ENCODE peak calls at places on chromosome 17, in four cellular contexts. B is ovary, E is K562, T is suprapubic skin. D is an unnamed sample.

GRCh38 chr17:36858119-36859002 is 78.9 kb upstream of the LHX1 start:
- DNase-seq in B (no peak), E (no peak), T (no peak), D (no peak)

GRCh38 chr17:82917656-82918345 is 78.0 kb upstream of the ZNF750 start:
- DNase-seq in B (no peak), E (peak; percentile 50), T (no peak), D (no peak)

GRCh38 chr17:44906010-44906646 is 6.9 kb upstream of the EFTUD2 start:
- DNase-seq in B (no peak), E (no peak), T (no peak), D (no peak)

GRCh38 chr17:44547625-44548297 is 9.5 kb upstream of the FZD2 start:
- DNase-seq in B (no peak), E (no peak), T (no peak), D (no peak)

GRCh38 chr17:65670667-65671371 is 109.4 kb upstream of the AXIN2 start:
- DNase-seq in B (no peak), E (no peak), T (no peak), D (no peak)

GRCh38 chr17:55177159-55177913 is 87.4 kb upstream of the HLF start:
- DNase-seq in B (no peak), E (no peak), T (no peak), D (no peak)

GRCh38 chr17:51461578-51462004 is 201.2 kb downstream of the UTP18 start:
- DNase-seq in B (peak; percentile 69), E (peak; percentile 79), T (no peak), D (peak; percentile 89)

GRCh38 chr17:66777689-66778225 is 57.2 kb upstream of the CACNG5 start:
- DNase-seq in B (no peak), E (no peak), T (peak; percentile 16), D (no peak)

GRCh38 chr17:14200354-14200753 is 36.3 kb downstream of the CDRT15 start:
- DNase-seq in B (no peak), E (no peak), T (no peak), D (no peak)

GRCh38 chr17:70796757-70797156 is 627.4 kb downstream of the KCNJ2 start:
- DNase-seq in B (no peak), E (no peak), T (no peak), D (no peak)

GRCh38 chr17:79988163-79988971 is 47.3 kb downstream of the TBC1D16 start:
- DNase-seq in B (peak; percentile 87), E (no peak), T (no peak), D (no peak)

GRCh38 chr17:82238562-82239201 is 9.8 kb downstream of the SLC16A3 start:
- DNase-seq in B (peak; percentile 78), E (peak; percentile 72), T (peak; percentile 82), D (no peak)

GRCh38 chr17:8789743-8790142 is 9.4 kb downstream of the MFSD6L start:
- DNase-seq in B (no peak), E (no peak), T (no peak), D (peak; percentile 70)

GRCh38 chr17:11461993-11462548 is 136.2 kb upstream of the DNAH9 start:
- DNase-seq in B (no peak), E (no peak), T (no peak), D (peak; percentile 75)

GRCh38 chr17:9976283-9977009 is 71.4 kb upstream of the RCVRN start:
- DNase-seq in B (no peak), E (no peak), T (peak; percentile 50), D (no peak)

GRCh38 chr17:75668489-75668888 is 1.4 kb downstream of the SAP30BP start:
- DNase-seq in B (no peak), E (no peak), T (no peak), D (no peak)

GRCh38 chr17:75670868-75671267 is 3.7 kb downstream of the SAP30BP start:
- DNase-seq in B (no peak), E (no peak), T (no peak), D (no peak)

GRCh38 chr17:75665981-75666380 is 973 bp downstream of the RECQL5 start:
- DNase-seq in B (no peak), E (no peak), T (no peak), D (no peak)

GRCh38 chr17:75666959-75667790 is at the start of the genes RECQL5 and SAP30BP:
- DNase-seq in B (peak; percentile 98), E (peak; percentile 95), T (peak; percentile 99), D (peak; percentile 100)

GRCh38 chr17:75667825-75668224 is 687 bp downstream of the SAP30BP start:
- DNase-seq in B (no peak), E (no peak), T (no peak), D (no peak)
- H3K4me1 ChIP-seq in B (peaks cover 7% of the 10 kb centered on the region), E (peaks cover 3% of the 10 kb centered on the region), T (peaks cover 23% of the 10 kb centered on the region), D (peaks cover 21% of the 10 kb centered on the region)

GRCh38 chr17:1714980-1715802 is 5.0 kb upstream of the TLCD2 start:
- DNase-seq in B (peak; percentile 90), E (peak; percentile 61), T (peak; percentile 96), D (peak; percentile 97)
- TF ChIP-seq EP300 in B (no peak), E (no peak), T (no peak), D (no peak)

DNA sequence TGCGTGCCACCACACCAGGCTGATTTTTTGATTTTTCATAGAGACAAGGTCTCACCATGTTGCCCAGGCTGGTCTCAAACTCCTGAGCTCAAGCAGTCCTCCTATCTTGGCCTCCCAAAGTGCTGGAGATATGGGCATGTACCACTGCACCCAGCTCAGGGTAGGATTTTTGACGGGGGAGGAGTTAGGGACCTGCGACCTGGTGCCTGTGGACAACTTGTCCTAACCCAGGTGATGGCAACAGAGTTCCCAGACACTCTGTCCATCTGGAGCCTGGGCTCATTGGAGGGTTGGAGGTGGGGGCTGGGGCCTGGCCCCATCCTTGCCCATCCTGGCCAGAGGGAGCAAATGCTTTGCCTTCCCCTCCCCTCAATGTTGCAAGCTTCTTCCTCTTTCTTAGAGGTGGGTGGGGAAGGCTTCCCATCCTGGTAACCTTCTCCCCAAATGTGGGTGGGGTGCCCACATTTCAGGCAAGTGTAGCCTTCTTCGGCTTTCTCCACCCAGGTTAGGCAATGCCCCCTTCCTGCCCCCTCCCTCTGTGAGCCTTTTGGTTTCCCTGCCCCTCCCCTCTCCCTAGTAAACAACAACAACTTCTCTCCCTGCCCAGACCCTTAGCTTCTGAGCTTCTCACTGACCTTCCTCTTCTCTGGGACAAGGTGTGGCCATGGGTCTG is 24.9 kb downstream of the RARA start:
- DNase-seq in B (no peak), E (no peak), T (no peak), D (no peak)
- H3K4me1 ChIP-seq in B (peaks cover 58% of the 10 kb centered on the region), E (peaks cover 45% of the 10 kb centered on the region), T (peaks cover 99% of the 10 kb centered on the region), D (peaks cover 100% of the 10 kb centered on the region)

DNA sequence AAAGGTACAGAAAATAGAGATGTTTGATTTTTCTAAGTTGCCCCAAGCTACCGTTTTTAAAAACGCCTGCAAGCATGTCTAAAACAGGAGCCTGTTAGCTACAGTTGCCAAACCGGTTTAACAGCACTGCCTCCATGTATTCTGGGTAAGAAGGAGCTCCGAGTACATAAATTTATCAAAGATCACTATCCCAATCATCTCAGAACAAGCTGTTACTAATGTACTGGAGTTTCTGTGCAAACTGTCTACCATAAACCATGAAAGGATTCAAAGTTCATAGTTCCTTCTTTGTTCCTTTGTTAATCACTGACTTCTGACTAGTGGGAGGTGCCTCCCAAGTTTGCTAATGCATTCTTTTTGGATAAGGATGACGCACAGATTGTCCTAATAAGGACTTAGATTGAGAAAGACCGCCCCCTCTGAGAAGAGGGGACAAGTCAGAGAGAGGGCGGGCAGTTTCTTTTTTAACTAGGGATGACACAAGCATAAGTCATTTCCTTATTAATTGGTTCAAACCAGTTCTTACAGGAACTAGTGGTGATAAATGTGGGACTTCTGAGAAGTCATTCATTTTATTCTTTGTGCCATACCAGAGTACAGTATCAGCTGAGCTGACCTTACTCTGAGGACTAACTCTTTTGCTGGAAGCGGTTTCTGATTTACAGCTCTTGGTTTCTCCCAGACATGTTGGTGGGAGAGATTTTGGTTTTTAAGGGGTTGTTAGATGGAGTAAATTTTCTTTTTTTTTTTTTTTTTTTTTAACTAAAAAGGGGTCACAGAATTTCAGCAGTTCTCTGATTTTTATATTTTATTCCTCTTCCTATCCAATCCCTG is 55.2 kb downstream of the TUBD1 start:
- DNase-seq in B (no peak), E (peak; percentile 74), T (no peak), D (no peak)
- TF ChIP-seq EP300 in B (peak; percentile 93), E (peak; percentile 92), T (peak; percentile 76), D (peak; percentile 88)

GRCh38 chr17:42522263-42522790 is 13.7 kb upstream of the NAGLU start:
- DNase-seq in B (peak; percentile 48), E (no peak), T (no peak), D (no peak)

GRCh38 chr17:42521036-42521435 is 15.0 kb upstream of the NAGLU start:
- DNase-seq in B (no peak), E (no peak), T (no peak), D (no peak)

GRCh38 chr17:42520540-42520951 is 15.5 kb upstream of the NAGLU start:
- DNase-seq in B (peak; percentile 59), E (peak; percentile 57), T (no peak), D (no peak)

GRCh38 chr17:42521666-42522262 is 14.3 kb upstream of the NAGLU start:
- DNase-seq in B (peak; percentile 58), E (no peak), T (no peak), D (no peak)

GRCh38 chr17:42522798-42523278 is 13.2 kb upstream of the NAGLU start:
- DNase-seq in B (no peak), E (no peak), T (no peak), D (no peak)
- H3K4me1 ChIP-seq in B (peaks cover 51% of the 10 kb centered on the region), E (peaks cover 65% of the 10 kb centered on the region), T (peaks cover 66% of the 10 kb centered on the region), D (peaks cover 96% of the 10 kb centered on the region)

DNA sequence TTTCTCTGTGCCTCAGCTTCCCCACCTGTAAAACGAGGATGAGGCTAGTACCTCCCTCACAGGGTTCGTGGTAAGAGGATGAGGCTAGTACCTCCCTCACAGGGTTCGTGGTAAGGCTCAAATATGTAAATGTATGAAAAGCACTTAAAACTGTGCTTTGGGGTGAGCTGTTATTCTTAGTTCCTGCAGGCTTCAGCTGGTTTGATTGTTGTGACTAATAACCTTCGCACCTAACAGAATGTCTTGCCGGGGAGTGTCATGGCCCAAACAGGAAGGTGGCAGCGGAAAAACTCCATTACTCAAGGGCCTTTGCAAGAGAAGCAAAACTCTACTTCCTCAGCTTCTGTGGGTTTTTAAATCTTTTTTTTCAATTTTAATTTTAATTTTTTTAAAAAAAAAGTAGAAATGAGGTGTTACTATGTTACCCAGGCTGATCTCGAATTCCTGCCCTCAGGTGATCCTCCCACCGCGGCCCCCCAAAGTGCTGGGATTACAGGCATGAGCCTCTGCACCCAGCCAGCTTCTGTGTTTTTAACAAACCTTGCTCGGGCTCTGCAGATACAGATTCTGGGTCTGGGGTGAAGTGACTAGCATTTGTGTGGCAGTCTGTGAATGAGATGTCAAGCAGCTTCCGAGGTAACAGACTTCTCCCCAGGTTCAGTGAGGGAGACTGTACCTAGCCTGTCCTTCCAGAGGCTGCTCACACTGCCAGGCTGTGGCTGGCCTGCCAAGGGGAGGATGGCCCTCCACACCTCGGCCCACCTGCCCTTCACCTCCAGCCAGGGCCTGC is 103.0 kb downstream of the RAB11FIP4 start:
- DNase-seq in B (no peak), E (no peak), T (no peak), D (no peak)
- TF ChIP-seq EP300 in B (no peak), E (no peak), T (no peak), D (no peak)

DNA sequence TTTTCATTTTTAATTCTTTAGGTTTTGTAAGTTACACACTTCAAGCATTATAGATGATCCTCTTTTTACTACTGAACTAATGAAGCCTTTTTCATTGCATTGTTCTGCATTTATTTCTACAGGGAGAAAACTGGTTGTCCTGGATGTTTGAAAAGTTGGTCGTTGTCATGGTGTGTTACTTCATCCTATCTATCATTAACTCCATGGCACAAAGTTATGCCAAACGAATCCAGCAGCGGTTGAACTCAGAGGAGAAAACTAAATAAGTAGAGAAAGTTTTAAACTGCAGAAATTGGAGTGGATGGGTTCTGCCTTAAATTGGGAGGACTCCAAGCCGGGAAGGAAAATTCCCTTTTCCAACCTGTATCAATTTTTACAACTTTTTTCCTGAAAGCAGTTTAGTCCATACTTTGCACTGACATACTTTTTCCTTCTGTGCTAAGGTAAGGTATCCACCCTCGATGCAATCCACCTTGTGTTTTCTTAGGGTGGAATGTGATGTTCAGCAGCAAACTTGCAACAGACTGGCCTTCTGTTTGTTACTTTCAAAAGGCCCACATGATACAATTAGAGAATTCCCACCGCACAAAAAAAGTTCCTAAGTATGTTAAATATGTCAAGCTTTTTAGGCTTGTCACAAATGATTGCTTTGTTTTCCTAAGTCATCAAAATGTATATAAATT is 53.0 kb downstream of the TUBD1 start:
- DNase-seq in B (no peak), E (no peak), T (no peak), D (no peak)
- H3K4me1 ChIP-seq in B (peaks cover 3% of the 10 kb centered on the region), E (peaks cover 9% of the 10 kb centered on the region), T (peaks cover 63% of the 10 kb centered on the region), D (peaks cover 53% of the 10 kb centered on the region)